ENCODE peak calls at places on chromosome 3, in six cellular contexts. Q, L, O, J, A and V are unnamed samples.

GRCh38 chr3:3080309-3080708 is 29.9 kb downstream of the IL5RA start:
- DNase-seq in Q (no peak), L (no peak), O (no peak), J (no peak), A (no peak), V (no peak)

GRCh38 chr3:69741057-69741830 is 2.0 kb downstream of the MITF start:
- DNase-seq in Q (no peak), L (no peak), O (no peak), J (no peak), A (no peak), V (no peak)

GRCh38 chr3:18758047-18758704 is 333.0 kb upstream of the SATB1 start:
- DNase-seq in Q (peak; percentile 90), L (no peak), O (peak; percentile 57), J (no peak), A (no peak), V (peak; percentile 34)

GRCh38 chr3:118380576-118380975 is 654.1 kb downstream of the IGSF11 start:
- DNase-seq in Q (no peak), L (no peak), O (no peak), J (no peak), A (no peak), V (no peak)

GRCh38 chr3:38438421-38438820 is 15.3 kb upstream of the ACVR2B start:
- DNase-seq in Q (no peak), L (peak; percentile 41), O (peak; percentile 18), J (no peak), A (peak; percentile 45), V (no peak)

GRCh38 chr3:39519076-39519475 is 51.6 kb downstream of the MOBP start:
- DNase-seq in Q (no peak), L (no peak), O (no peak), J (no peak), A (no peak), V (no peak)

GRCh38 chr3:58214484-58215316 is 3.9 kb upstream of the DNASE1L3 start:
- DNase-seq in Q (peak; percentile 81), L (no peak), O (peak; percentile 39), J (no peak), A (peak; percentile 22), V (no peak)

GRCh38 chr3:112496368-112497067 is 2.8 kb downstream of the BTLA start:
- DNase-seq in Q (no peak), L (no peak), O (no peak), J (no peak), A (no peak), V (no peak)

GRCh38 chr3:127254730-127255129 is 33.1 kb downstream of the PRR20G start:
- DNase-seq in Q (peak; percentile 1), L (no peak), O (peak; percentile 4), J (no peak), A (no peak), V (no peak)

GRCh38 chr3:167864559-167864887 is 129.0 kb downstream of the SERPINI1 start:
- DNase-seq in Q (no peak), L (peak; percentile 26), O (no peak), J (no peak), A (peak; percentile 52), V (peak; percentile 48)

GRCh38 chr3:15263926-15264325 is 57.9 kb downstream of the CAPN7 start:
- DNase-seq in Q (no peak), L (no peak), O (no peak), J (no peak), A (no peak), V (no peak)

GRCh38 chr3:106578911-106579310 is 710.1 kb upstream of the CBLB start:
- DNase-seq in Q (no peak), L (no peak), O (no peak), J (no peak), A (no peak), V (no peak)

GRCh38 chr3:168002786-168003368 is 92.8 kb downstream of the GOLIM4 start:
- DNase-seq in Q (no peak), L (no peak), O (peak; percentile 76), J (no peak), A (peak; percentile 82), V (no peak)

GRCh38 chr3:66499881-66500574 is 794 bp downstream of the LRIG1 start:
- DNase-seq in Q (peak; percentile 40), L (no peak), O (peak; percentile 19), J (peak; percentile 47), A (no peak), V (no peak)

GRCh38 chr3:196240424-196240823 is 24.1 kb downstream of the SLC51A start:
- DNase-seq in Q (no peak), L (no peak), O (no peak), J (no peak), A (no peak), V (no peak)

GRCh38 chr3:111338059-111338698 is 203.8 kb upstream of the CD96 start:
- DNase-seq in Q (peak; percentile 28), L (no peak), O (peak; percentile 89), J (peak; percentile 86), A (peak; percentile 85), V (peak; percentile 48)

GRCh38 chr3:150419076-150419868 is 11.2 kb downstream of the TSC22D2 start:
- DNase-seq in Q (no peak), L (no peak), O (no peak), J (no peak), A (no peak), V (no peak)

GRCh38 chr3:46214751-46215352 is 6.7 kb upstream of the CCR1 start:
- DNase-seq in Q (peak; percentile 16), L (no peak), O (no peak), J (no peak), A (no peak), V (no peak)

GRCh38 chr3:126100688-126101301 is 16.9 kb upstream of the SLC41A3 start:
- DNase-seq in Q (no peak), L (peak; percentile 54), O (no peak), J (no peak), A (no peak), V (no peak)

GRCh38 chr3:120172070-120172469 is 77.8 kb upstream of the GSK3B start:
- DNase-seq in Q (no peak), L (peak; percentile 60), O (peak; percentile 73), J (no peak), A (no peak), V (no peak)

GRCh38 chr3:86969500-86970189 is 21.3 kb downstream of the VGLL3 start:
- DNase-seq in Q (peak; percentile 54), L (no peak), O (peak; percentile 79), J (peak; percentile 53), A (peak; percentile 68), V (no peak)

GRCh38 chr3:30012941-30013543 is 593.4 kb upstream of the TGFBR2 start:
- DNase-seq in Q (peak; percentile 55), L (peak; percentile 78), O (peak; percentile 84), J (peak; percentile 89), A (peak; percentile 77), V (peak; percentile 23)

GRCh38 chr3:12964713-12965612 is 108.3 kb downstream of the IQSEC1 start:
- DNase-seq in Q (no peak), L (no peak), O (no peak), J (no peak), A (no peak), V (no peak)

GRCh38 chr3:24680214-24680967 is 185.7 kb upstream of the THRB start:
- DNase-seq in Q (peak; percentile 51), L (peak; percentile 56), O (peak; percentile 62), J (peak; percentile 78), A (peak; percentile 51), V (no peak)

GRCh38 chr3:129688310-129688895 is 81.9 kb upstream of the PLXND1 start:
- DNase-seq in Q (no peak), L (peak; percentile 68), O (peak; percentile 71), J (peak; percentile 91), A (peak; percentile 60), V (no peak)

GRCh38 chr3:84318273-84318809 is 640.4 kb upstream of the CADM2 start:
- DNase-seq in Q (no peak), L (no peak), O (no peak), J (no peak), A (no peak), V (no peak)

GRCh38 chr3:17258823-17259436 is 374.2 kb downstream of the PLCL2 start:
- DNase-seq in Q (peak; percentile 64), L (no peak), O (peak; percentile 61), J (peak; percentile 23), A (no peak), V (no peak)

GRCh38 chr3:173529062-173529711 is 131.6 kb downstream of the NLGN1 start:
- DNase-seq in Q (peak; percentile 26), L (no peak), O (peak; percentile 6), J (peak; percentile 20), A (no peak), V (no peak)

GRCh38 chr3:64645236-64645635 is 42.6 kb downstream of the ADAMTS9 start:
- DNase-seq in Q (no peak), L (no peak), O (peak; percentile 32), J (no peak), A (peak; percentile 16), V (no peak)

DNA sequence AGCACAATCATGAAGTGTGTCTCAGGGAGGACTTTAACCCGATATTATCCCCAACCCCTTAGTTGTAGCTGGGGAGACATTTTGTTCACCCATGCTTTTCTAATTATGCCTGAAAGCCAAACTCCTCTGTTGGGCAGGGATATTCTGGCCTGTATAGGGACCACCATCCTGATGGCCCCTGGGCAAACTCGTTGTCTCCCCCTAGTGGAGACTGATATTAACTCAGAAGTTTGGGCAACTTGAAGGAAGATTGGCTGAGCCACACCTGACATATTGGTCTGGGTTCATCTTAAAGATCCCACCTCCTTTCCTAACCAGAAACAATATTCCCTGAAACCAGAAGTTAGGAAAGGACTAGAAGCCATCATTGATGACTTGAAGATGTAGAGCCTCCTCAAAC is 42.3 kb downstream of the TM4SF18 start:
- DNase-seq in Q (peak; percentile 60), L (no peak), O (peak; percentile 29), J (no peak), A (no peak), V (no peak)
- TF ChIP-seq CTCF in Q (peak; percentile 88), L (no peak), O (peak; percentile 49), J (peak; percentile 49), A (peak; percentile 77), V (peak; percentile 56)

DNA sequence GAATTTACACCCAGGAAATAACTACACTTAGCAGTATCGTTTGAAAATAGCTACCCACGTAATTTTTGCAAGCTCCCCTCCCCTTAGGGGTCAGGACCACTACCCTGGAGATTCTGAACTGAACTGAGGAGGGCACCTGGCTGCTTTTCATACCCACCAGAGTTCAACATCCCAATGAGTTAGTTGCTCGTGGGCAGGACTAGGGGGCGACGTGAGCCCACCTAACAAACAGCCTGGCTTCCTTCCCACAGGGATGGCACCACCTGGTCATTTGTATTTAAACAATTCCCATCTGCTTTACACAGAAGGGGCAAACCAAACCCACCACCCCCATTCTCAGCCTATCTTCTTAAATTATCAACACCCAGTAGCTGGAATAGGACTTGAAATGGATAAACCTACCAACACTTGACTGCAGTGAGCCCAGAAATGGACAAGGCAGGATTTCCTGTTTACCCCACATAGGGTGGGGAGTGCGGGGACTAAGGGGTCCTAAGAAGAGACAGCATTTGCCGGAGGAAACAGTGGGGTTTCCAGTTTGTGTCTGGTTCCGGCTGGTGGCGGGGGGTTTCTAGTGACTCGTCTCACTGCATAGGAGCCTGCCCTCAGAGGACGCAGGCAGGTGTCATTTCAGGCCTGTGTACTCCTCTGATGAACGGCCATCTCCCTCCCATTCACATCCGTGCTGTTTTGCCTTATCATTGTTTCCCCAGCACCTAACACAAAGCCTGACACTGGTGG is 11.6 kb upstream of the VGLL4 start:
- DNase-seq in Q (peak; percentile 26), L (no peak), O (peak; percentile 45), J (no peak), A (no peak), V (no peak)
- H3K4me3 ChIP-seq in Q (no peak overlapping the region), L (no peak overlapping the region), O (no peak overlapping the region), J (no peak overlapping the region), A (no peak overlapping the region), V (no peak overlapping the region)

GRCh38 chr3:177606891-177607290 is 409.6 kb upstream of the TBL1XR1 start:
- DNase-seq in Q (no peak), L (no peak), O (no peak), J (no peak), A (no peak), V (no peak)
- TF ChIP-seq CTCF in Q (no peak), L (no peak), O (no peak), J (no peak), A (no peak), V (no peak)

GRCh38 chr3:194736277-194736895 is 50.7 kb downstream of the FAM43A start:
- DNase-seq in Q (peak; percentile 78), L (no peak), O (no peak), J (no peak), A (no peak), V (no peak)
- H3K4me3 ChIP-seq in Q (no peak overlapping the region), L (no peak overlapping the region), O (no peak overlapping the region), J (no peak overlapping the region), A (no peak overlapping the region), V (no peak overlapping the region)